ENCODE peak calls at places on chromosomes 2 and 18, in nine cellular contexts. One of them, this sample, is unnamed. For H3K4me1, the result is how much of the 10 kb centered on the place peaks cover.

GRCh38 chr2:59684101-59684770 is 869.2 kb downstream of the BCL11A start:
- DNase-seq in heart left ventricle: no peak
- DNase-seq in right lobe of liver: no peak
- DNase-seq in body of pancreas: no peak
- DNase-seq in HCT116: no peak
- DNase-seq in endothelial cell of umbilical vein: no peak
- DNase-seq in prostate gland: no peak
- DNase-seq in K562: no peak
- DNase-seq in IMR-90: no peak
- DNase-seq in this sample: no peak

GRCh38 chr2:6073260-6074141 is 381.3 kb downstream of the SOX11 start:
- DNase-seq in HCT116: no peak
- DNase-seq in body of pancreas: no peak
- DNase-seq in heart left ventricle: peak
- DNase-seq in right lobe of liver: no peak
- DNase-seq in prostate gland: no peak
- DNase-seq in K562: no peak
- DNase-seq in endothelial cell of umbilical vein: no peak
- DNase-seq in IMR-90: peak
- DNase-seq in this sample: peak

GRCh38 chr2:11389551-11390528 is 45.4 kb upstream of the ROCK2 start:
- DNase-seq in body of pancreas: peak
- DNase-seq in HCT116: no peak
- DNase-seq in IMR-90: peak
- DNase-seq in right lobe of liver: peak
- DNase-seq in endothelial cell of umbilical vein: peak
- DNase-seq in prostate gland: peak
- DNase-seq in heart left ventricle: no peak
- DNase-seq in K562: no peak
- DNase-seq in this sample: peak

GRCh38 chr18:492451-492850 is 8.1 kb downstream of the COLEC12 start:
- DNase-seq in K562: no peak
- DNase-seq in IMR-90: no peak
- DNase-seq in right lobe of liver: no peak
- DNase-seq in endothelial cell of umbilical vein: no peak
- DNase-seq in heart left ventricle: no peak
- DNase-seq in prostate gland: no peak
- DNase-seq in body of pancreas: no peak
- DNase-seq in HCT116: no peak
- DNase-seq in this sample: no peak

GRCh38 chr2:50727940-50728339 is 304.0 kb downstream of the NRXN1 start:
- DNase-seq in heart left ventricle: no peak
- DNase-seq in body of pancreas: no peak
- DNase-seq in right lobe of liver: no peak
- DNase-seq in HCT116: no peak
- DNase-seq in endothelial cell of umbilical vein: no peak
- DNase-seq in prostate gland: no peak
- DNase-seq in IMR-90: no peak
- DNase-seq in K562: no peak
- DNase-seq in this sample: no peak

GRCh38 chr2:134206029-134206428 is 47.8 kb upstream of the MGAT5 start:
- DNase-seq in K562: no peak
- DNase-seq in heart left ventricle: no peak
- DNase-seq in body of pancreas: no peak
- DNase-seq in HCT116: no peak
- DNase-seq in endothelial cell of umbilical vein: no peak
- DNase-seq in IMR-90: no peak
- DNase-seq in right lobe of liver: no peak
- DNase-seq in prostate gland: no peak
- DNase-seq in this sample: no peak

GRCh38 chr2:42127425-42128424 is 41.4 kb upstream of the EML4 start:
- DNase-seq in body of pancreas: no peak
- DNase-seq in HCT116: no peak
- DNase-seq in K562: no peak
- DNase-seq in right lobe of liver: no peak
- DNase-seq in endothelial cell of umbilical vein: no peak
- DNase-seq in IMR-90: no peak
- DNase-seq in prostate gland: peak
- DNase-seq in heart left ventricle: no peak
- DNase-seq in this sample: peak

GRCh38 chr2:237156131-237156856 is 70.6 kb downstream of the COPS8 start:
- DNase-seq in IMR-90: peak
- DNase-seq in body of pancreas: no peak
- DNase-seq in HCT116: no peak
- DNase-seq in prostate gland: no peak
- DNase-seq in K562: no peak
- DNase-seq in right lobe of liver: no peak
- DNase-seq in heart left ventricle: peak
- DNase-seq in endothelial cell of umbilical vein: peak
- DNase-seq in this sample: no peak

GRCh38 chr2:138531913-138532312 is 30.3 kb downstream of the SPOPL start:
- DNase-seq in HCT116: no peak
- DNase-seq in K562: no peak
- DNase-seq in endothelial cell of umbilical vein: peak
- DNase-seq in prostate gland: no peak
- DNase-seq in IMR-90: no peak
- DNase-seq in body of pancreas: no peak
- DNase-seq in right lobe of liver: no peak
- DNase-seq in heart left ventricle: no peak
- DNase-seq in this sample: no peak

GRCh38 chr2:233486778-233487552 is 79.6 kb downstream of the USP40 start:
- DNase-seq in K562: no peak
- DNase-seq in prostate gland: no peak
- DNase-seq in right lobe of liver: no peak
- DNase-seq in endothelial cell of umbilical vein: peak
- DNase-seq in HCT116: no peak
- DNase-seq in IMR-90: peak
- DNase-seq in heart left ventricle: no peak
- DNase-seq in body of pancreas: no peak
- DNase-seq in this sample: no peak

GRCh38 chr18:3248670-3249359 is 1.2 kb downstream of the MYL12A start:
- DNase-seq in HCT116: no peak
- DNase-seq in K562: peak
- DNase-seq in body of pancreas: peak
- DNase-seq in IMR-90: peak
- DNase-seq in heart left ventricle: peak
- DNase-seq in right lobe of liver: no peak
- DNase-seq in prostate gland: peak
- DNase-seq in endothelial cell of umbilical vein: peak
- DNase-seq in this sample: peak

GRCh38 chr18:39660141-39660540 is 2094.5 kb upstream of the CELF4 start:
- DNase-seq in endothelial cell of umbilical vein: no peak
- DNase-seq in heart left ventricle: no peak
- DNase-seq in right lobe of liver: no peak
- DNase-seq in IMR-90: peak
- DNase-seq in body of pancreas: no peak
- DNase-seq in HCT116: no peak
- DNase-seq in K562: no peak
- DNase-seq in prostate gland: no peak
- DNase-seq in this sample: no peak

GRCh38 chr18:3209859-3210569 is 9.8 kb downstream of the MYOM1 start:
- DNase-seq in K562: no peak
- DNase-seq in right lobe of liver: no peak
- DNase-seq in endothelial cell of umbilical vein: no peak
- DNase-seq in prostate gland: no peak
- DNase-seq in IMR-90: no peak
- DNase-seq in HCT116: no peak
- DNase-seq in heart left ventricle: no peak
- DNase-seq in body of pancreas: peak
- DNase-seq in this sample: no peak

GRCh38 chr18:33812186-33812585 is 234.2 kb downstream of the ASXL3 start:
- DNase-seq in right lobe of liver: no peak
- DNase-seq in endothelial cell of umbilical vein: no peak
- DNase-seq in heart left ventricle: no peak
- DNase-seq in body of pancreas: no peak
- DNase-seq in prostate gland: peak
- DNase-seq in K562: no peak
- DNase-seq in HCT116: no peak
- DNase-seq in IMR-90: no peak
- DNase-seq in this sample: no peak

GRCh38 chr18:9366126-9366714 is 31.6 kb downstream of the TWSG1 start:
- DNase-seq in HCT116: peak
- DNase-seq in K562: no peak
- DNase-seq in endothelial cell of umbilical vein: peak
- DNase-seq in body of pancreas: peak
- DNase-seq in heart left ventricle: peak
- DNase-seq in prostate gland: peak
- DNase-seq in IMR-90: peak
- DNase-seq in right lobe of liver: no peak
- DNase-seq in this sample: peak

DNA sequence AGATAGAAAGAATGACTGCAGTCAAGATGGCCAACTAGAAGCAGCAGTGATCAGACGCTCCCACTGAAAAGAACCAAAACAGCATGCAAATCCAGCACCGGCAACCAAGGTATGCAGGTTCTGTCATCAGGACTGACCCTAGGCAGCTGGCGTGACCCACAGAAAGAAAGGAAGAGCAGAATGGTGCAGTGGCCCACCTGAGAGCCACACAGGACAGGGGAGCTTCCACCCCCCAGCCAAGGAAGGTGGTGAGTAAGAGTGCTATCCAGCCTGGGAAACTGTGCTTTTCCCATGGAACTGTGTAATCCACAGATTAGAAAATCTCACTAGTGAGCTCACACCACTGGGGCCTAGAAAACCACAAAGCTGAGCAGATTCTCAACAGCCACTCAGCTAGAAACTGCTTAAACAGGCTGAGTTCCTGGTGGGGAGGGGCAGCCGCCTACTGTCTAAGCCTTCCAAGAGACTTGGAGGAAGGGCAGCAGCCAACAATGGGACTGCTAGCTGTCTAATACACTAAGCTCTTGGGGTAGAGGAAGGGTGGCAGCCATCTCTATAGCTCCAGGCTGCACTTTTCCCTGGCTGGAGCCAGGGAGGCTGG is 127.9 kb downstream of the EVA1A start:
- DNase-seq in endothelial cell of umbilical vein: no peak
- DNase-seq in IMR-90: peak
- DNase-seq in body of pancreas: no peak
- DNase-seq in right lobe of liver: no peak
- DNase-seq in K562: no peak
- DNase-seq in heart left ventricle: no peak
- DNase-seq in HCT116: no peak
- DNase-seq in prostate gland: no peak
- DNase-seq in this sample: peak
- TF ChIP-seq POLR2A in endothelial cell of umbilical vein: no peak
- TF ChIP-seq POLR2A in IMR-90: no peak
- TF ChIP-seq POLR2A in body of pancreas: no peak
- TF ChIP-seq POLR2A in right lobe of liver: no peak
- TF ChIP-seq POLR2A in K562: no peak
- TF ChIP-seq POLR2A in heart left ventricle: no peak
- TF ChIP-seq POLR2A in HCT116: no peak
- TF ChIP-seq POLR2A in prostate gland: no peak
- TF ChIP-seq POLR2A in this sample: no peak

DNA sequence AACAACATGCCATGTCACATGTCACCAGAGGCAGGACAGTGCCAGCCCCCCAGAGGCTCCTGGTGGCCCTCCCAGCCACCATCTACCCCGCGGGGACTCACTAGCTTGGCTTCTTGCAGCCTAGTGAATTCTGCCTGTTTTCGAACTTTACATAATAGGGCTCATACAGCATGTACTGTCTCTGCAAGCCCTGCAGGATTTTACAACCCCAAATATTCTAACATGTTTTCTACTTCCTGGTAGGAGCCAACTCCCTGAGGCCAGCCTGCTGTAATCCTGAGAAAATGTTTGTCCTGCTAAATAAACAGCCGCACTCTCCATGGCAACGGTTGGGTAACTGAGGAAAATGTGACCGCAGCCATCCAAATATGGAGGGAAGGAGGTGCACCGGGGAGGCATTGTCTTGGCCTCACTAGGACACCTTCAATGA is 2.7 kb downstream of the PER2 start:
- DNase-seq in right lobe of liver: peak
- DNase-seq in K562: no peak
- DNase-seq in endothelial cell of umbilical vein: no peak
- DNase-seq in heart left ventricle: peak
- DNase-seq in body of pancreas: peak
- DNase-seq in HCT116: no peak
- DNase-seq in IMR-90: peak
- DNase-seq in prostate gland: peak
- DNase-seq in this sample: peak
- H3K4me1 ChIP-seq in right lobe of liver: under half
- H3K4me1 ChIP-seq in K562: under half
- H3K4me1 ChIP-seq in endothelial cell of umbilical vein: under half
- H3K4me1 ChIP-seq in heart left ventricle: half or more
- H3K4me1 ChIP-seq in body of pancreas: half or more
- H3K4me1 ChIP-seq in HCT116: under half
- H3K4me1 ChIP-seq in IMR-90: under half
- H3K4me1 ChIP-seq in prostate gland: half or more
- H3K4me1 ChIP-seq in this sample: half or more

GRCh38 chr2:188890755-188891154 is 83.4 kb upstream of the COL3A1 start:
- DNase-seq in body of pancreas: no peak
- DNase-seq in prostate gland: no peak
- DNase-seq in heart left ventricle: no peak
- DNase-seq in IMR-90: no peak
- DNase-seq in HCT116: no peak
- DNase-seq in endothelial cell of umbilical vein: no peak
- DNase-seq in K562: no peak
- DNase-seq in right lobe of liver: no peak
- DNase-seq in this sample: no peak
- TF ChIP-seq POLR2A in body of pancreas: no peak
- TF ChIP-seq POLR2A in prostate gland: no peak
- TF ChIP-seq POLR2A in heart left ventricle: no peak
- TF ChIP-seq POLR2A in IMR-90: no peak
- TF ChIP-seq POLR2A in HCT116: no peak
- TF ChIP-seq POLR2A in endothelial cell of umbilical vein: no peak
- TF ChIP-seq POLR2A in K562: no peak
- TF ChIP-seq POLR2A in right lobe of liver: no peak
- TF ChIP-seq POLR2A in this sample: no peak

GRCh38 chr2:201070966-201071304 is 536 bp downstream of the HYCC2 start:
- DNase-seq in endothelial cell of umbilical vein: no peak
- DNase-seq in IMR-90: no peak
- DNase-seq in HCT116: no peak
- DNase-seq in heart left ventricle: no peak
- DNase-seq in K562: peak
- DNase-seq in prostate gland: no peak
- DNase-seq in body of pancreas: no peak
- DNase-seq in right lobe of liver: no peak
- DNase-seq in this sample: no peak

GRCh38 chr2:201071305-201072200 is at the start of the genes HYCC2 and NDUFB3:
- DNase-seq in K562: peak
- DNase-seq in right lobe of liver: peak
- DNase-seq in IMR-90: peak
- DNase-seq in endothelial cell of umbilical vein: peak
- DNase-seq in HCT116: peak
- DNase-seq in prostate gland: peak
- DNase-seq in body of pancreas: peak
- DNase-seq in heart left ventricle: peak
- DNase-seq in this sample: peak

GRCh38 chr2:201072201-201072530 is 365 bp downstream of the NDUFB3 start:
- DNase-seq in heart left ventricle: no peak
- DNase-seq in IMR-90: no peak
- DNase-seq in body of pancreas: no peak
- DNase-seq in HCT116: no peak
- DNase-seq in endothelial cell of umbilical vein: no peak
- DNase-seq in right lobe of liver: no peak
- DNase-seq in prostate gland: no peak
- DNase-seq in K562: no peak
- DNase-seq in this sample: no peak

GRCh38 chr2:201074996-201075395 is 3.2 kb downstream of the NDUFB3 start:
- DNase-seq in right lobe of liver: no peak
- DNase-seq in HCT116: no peak
- DNase-seq in K562: no peak
- DNase-seq in prostate gland: no peak
- DNase-seq in IMR-90: no peak
- DNase-seq in endothelial cell of umbilical vein: no peak
- DNase-seq in body of pancreas: no peak
- DNase-seq in heart left ventricle: no peak
- DNase-seq in this sample: no peak

GRCh38 chr2:201073071-201073470 is 1.3 kb downstream of the NDUFB3 start:
- DNase-seq in prostate gland: no peak
- DNase-seq in body of pancreas: no peak
- DNase-seq in IMR-90: no peak
- DNase-seq in heart left ventricle: no peak
- DNase-seq in HCT116: no peak
- DNase-seq in K562: no peak
- DNase-seq in endothelial cell of umbilical vein: no peak
- DNase-seq in right lobe of liver: no peak
- DNase-seq in this sample: no peak
- H3K4me1 ChIP-seq in prostate gland: under half
- H3K4me1 ChIP-seq in body of pancreas: under half
- H3K4me1 ChIP-seq in IMR-90: under half
- H3K4me1 ChIP-seq in heart left ventricle: under half
- H3K4me1 ChIP-seq in HCT116: under half
- H3K4me1 ChIP-seq in K562: under half
- H3K4me1 ChIP-seq in endothelial cell of umbilical vein: under half
- H3K4me1 ChIP-seq in right lobe of liver: under half
- H3K4me1 ChIP-seq in this sample: under half